ENCODE peak calls at places on chromosomes 4 and X, in four cellular contexts. One of them, this sample, is unnamed.
A peak's percentile ranks its signal among the peaks of the same experiment; 100 is the strongest.

GRCh38 chr4:92551616-92552015 is 247.8 kb downstream of the GRID2 start:
- DNase-seq in transverse colon: no peak
- DNase-seq in thyroid gland: no peak
- DNase-seq in spleen: no peak
- DNase-seq in this sample: no peak

GRCh38 chrX:68185161-68185560 is 248.1 kb downstream of the OPHN1 start:
- DNase-seq in spleen: no peak
- DNase-seq in transverse colon: no peak
- DNase-seq in thyroid gland: no peak
- DNase-seq in this sample: no peak

GRCh38 chr4:150305995-150306394 is 227.8 kb downstream of the DCLK2 start:
- DNase-seq in thyroid gland: no peak
- DNase-seq in transverse colon: no peak
- DNase-seq in spleen: no peak
- DNase-seq in this sample: no peak

GRCh38 chr4:71239365-71239764 is 99.5 kb upstream of the SLC4A4 start:
- DNase-seq in spleen: no peak
- DNase-seq in thyroid gland: no peak
- DNase-seq in transverse colon: no peak
- DNase-seq in this sample: no peak

GRCh38 chrX:17580529-17581155 is 156.7 kb upstream of the SCML1 start:
- DNase-seq in thyroid gland: no peak
- DNase-seq in spleen: no peak
- DNase-seq in transverse colon: no peak
- DNase-seq in this sample: no peak

GRCh38 chrX:9953396-9953795 is 13.8 kb upstream of the CLDN34 start:
- DNase-seq in thyroid gland: no peak
- DNase-seq in spleen: no peak
- DNase-seq in transverse colon: no peak
- DNase-seq in this sample: no peak

GRCh38 chrX:68820476-68821110 is 8.2 kb upstream of the EFNB1 start:
- DNase-seq in spleen: no peak
- DNase-seq in transverse colon: no peak
- DNase-seq in thyroid gland: no peak
- DNase-seq in this sample: no peak

GRCh38 chr4:52989865-52990264 is 127.7 kb downstream of the RASL11B start:
- DNase-seq in transverse colon: no peak
- DNase-seq in spleen: no peak
- DNase-seq in thyroid gland: no peak
- DNase-seq in this sample: no peak

GRCh38 chrX:1599791-1600405 is 8.5 kb downstream of the AKAP17A start:
- DNase-seq in thyroid gland: no peak
- DNase-seq in spleen: peak; percentile 72
- DNase-seq in transverse colon: no peak
- DNase-seq in this sample: no peak

GRCh38 chr4:18250564-18250963 is 229.0 kb upstream of the LCORL start:
- DNase-seq in transverse colon: no peak
- DNase-seq in spleen: no peak
- DNase-seq in thyroid gland: no peak
- DNase-seq in this sample: no peak

GRCh38 chr4:183563874-183564273 is 59.0 kb downstream of the ING2 start:
- DNase-seq in transverse colon: no peak
- DNase-seq in thyroid gland: peak; percentile 67
- DNase-seq in spleen: no peak
- DNase-seq in this sample: no peak

GRCh38 chrX:3545901-3546300 is 167.5 kb downstream of the PRKX start:
- DNase-seq in transverse colon: no peak
- DNase-seq in spleen: no peak
- DNase-seq in thyroid gland: no peak
- DNase-seq in this sample: no peak

GRCh38 chr4:90025248-90025647 is 101.9 kb upstream of the CCSER1 start:
- DNase-seq in transverse colon: no peak
- DNase-seq in spleen: no peak
- DNase-seq in thyroid gland: no peak
- DNase-seq in this sample: no peak

GRCh38 chrX:141175786-141176185 is 1.1 kb downstream of the LDOC1 start:
- DNase-seq in transverse colon: no peak
- DNase-seq in thyroid gland: peak; percentile 43
- DNase-seq in spleen: no peak
- DNase-seq in this sample: no peak

GRCh38 chrX:10507876-10508275 is 112.5 kb downstream of the MID1 start:
- DNase-seq in thyroid gland: no peak
- DNase-seq in transverse colon: no peak
- DNase-seq in spleen: no peak
- DNase-seq in this sample: no peak

GRCh38 chrX:47707031-47707780 is 48.2 kb upstream of the UXT start:
- DNase-seq in spleen: no peak
- DNase-seq in transverse colon: no peak
- DNase-seq in thyroid gland: no peak
- DNase-seq in this sample: peak; percentile 57

GRCh38 chr4:65467280-65467679 is 203.0 kb downstream of the EPHA5 start:
- DNase-seq in transverse colon: no peak
- DNase-seq in spleen: no peak
- DNase-seq in thyroid gland: no peak
- DNase-seq in this sample: no peak

GRCh38 chr4:95466791-95467190 is 82.0 kb downstream of the UNC5C start:
- DNase-seq in transverse colon: no peak
- DNase-seq in thyroid gland: no peak
- DNase-seq in spleen: no peak
- DNase-seq in this sample: no peak

GRCh38 chr4:40446785-40447184 is 111.7 kb downstream of the CHRNA9 start:
- DNase-seq in spleen: no peak
- DNase-seq in thyroid gland: peak; percentile 29
- DNase-seq in transverse colon: no peak
- DNase-seq in this sample: peak; percentile 57

GRCh38 chrX:80237072-80237471 is 183.2 kb upstream of the TENT5D start:
- DNase-seq in spleen: no peak
- DNase-seq in transverse colon: no peak
- DNase-seq in thyroid gland: no peak
- DNase-seq in this sample: no peak

GRCh38 chr4:113471141-113471860 is 290.2 kb downstream of the CAMK2D start:
- DNase-seq in spleen: no peak
- DNase-seq in thyroid gland: no peak
- DNase-seq in transverse colon: no peak
- DNase-seq in this sample: no peak

GRCh38 chrX:122504026-122504425 is 680.1 kb upstream of the GRIA3 start:
- DNase-seq in thyroid gland: no peak
- DNase-seq in spleen: no peak
- DNase-seq in transverse colon: no peak
- DNase-seq in this sample: no peak

GRCh38 chr4:147793973-147794690 is 62.2 kb downstream of the ARHGAP10 start:
- DNase-seq in transverse colon: no peak
- DNase-seq in thyroid gland: no peak
- DNase-seq in spleen: no peak
- DNase-seq in this sample: no peak

GRCh38 chrX:17736856-17737706 is at the start of gene SCML1:
- DNase-seq in transverse colon: peak; percentile 97
- DNase-seq in thyroid gland: peak; percentile 96
- DNase-seq in spleen: peak; percentile 95
- DNase-seq in this sample: peak; percentile 97

GRCh38 chr4:84483738-84484137 is 15.4 kb downstream of the NKX6-1 start:
- DNase-seq in spleen: no peak
- DNase-seq in transverse colon: no peak
- DNase-seq in thyroid gland: no peak
- DNase-seq in this sample: no peak
- TF ChIP-seq CTCF in spleen: no peak
- TF ChIP-seq CTCF in transverse colon: no peak
- TF ChIP-seq CTCF in thyroid gland: no peak
- TF ChIP-seq CTCF in this sample: no peak

GRCh38 chr4:54717694-54718093 is 59.9 kb downstream of the KIT start:
- DNase-seq in thyroid gland: no peak
- DNase-seq in transverse colon: no peak
- DNase-seq in spleen: no peak
- DNase-seq in this sample: no peak
- H3K27ac ChIP-seq in thyroid gland: no peak overlapping the region
- H3K27ac ChIP-seq in transverse colon: no peak overlapping the region
- H3K27ac ChIP-seq in spleen: no peak overlapping the region
- H3K27ac ChIP-seq in this sample: no peak overlapping the region

GRCh38 chrX:110145854-110146253 is 142.9 kb downstream of the TMEM164 start:
- DNase-seq in spleen: no peak
- DNase-seq in thyroid gland: peak; percentile 16
- DNase-seq in transverse colon: no peak
- DNase-seq in this sample: no peak
- TF ChIP-seq CTCF in spleen: peak; percentile 43
- TF ChIP-seq CTCF in thyroid gland: peak; percentile 41
- TF ChIP-seq CTCF in transverse colon: peak; percentile 44
- TF ChIP-seq CTCF in this sample: peak; percentile 33

GRCh38 chrX:130758072-130758471 is 144.9 kb downstream of the ENOX2 start:
- DNase-seq in transverse colon: no peak
- DNase-seq in thyroid gland: no peak
- DNase-seq in spleen: no peak
- DNase-seq in this sample: no peak
- H3K27ac ChIP-seq in transverse colon: no peak overlapping the region
- H3K27ac ChIP-seq in thyroid gland: no peak overlapping the region
- H3K27ac ChIP-seq in spleen: no peak overlapping the region
- H3K27ac ChIP-seq in this sample: no peak overlapping the region

DNA sequence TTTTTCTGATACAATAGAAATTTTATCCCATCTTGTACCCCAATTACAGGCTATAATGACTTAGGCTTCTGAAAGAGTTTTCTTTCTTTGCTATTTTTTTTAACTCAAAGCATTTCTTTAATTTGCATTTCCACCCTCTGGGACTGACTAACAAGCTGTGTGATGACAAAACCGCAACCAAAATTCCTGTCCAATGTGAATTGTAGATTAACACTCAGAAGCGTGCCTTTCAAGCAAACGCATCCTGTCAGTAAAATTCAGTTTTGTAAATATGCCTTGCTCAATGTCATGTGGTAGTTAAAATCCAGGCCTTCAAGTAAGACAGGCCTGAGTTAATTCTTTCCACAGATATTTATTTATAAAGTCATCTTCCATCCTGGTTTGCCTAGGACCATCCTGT is 50.3 kb downstream of the STK32B start:
- DNase-seq in spleen: no peak
- DNase-seq in transverse colon: no peak
- DNase-seq in thyroid gland: no peak
- DNase-seq in this sample: no peak
- TF ChIP-seq CTCF in spleen: no peak
- TF ChIP-seq CTCF in transverse colon: no peak
- TF ChIP-seq CTCF in thyroid gland: no peak
- TF ChIP-seq CTCF in this sample: no peak

GRCh38 chr4:6692379-6692778 is 1.3 kb upstream of the S100P start:
- DNase-seq in thyroid gland: no peak
- DNase-seq in spleen: no peak
- DNase-seq in transverse colon: no peak
- DNase-seq in this sample: no peak

GRCh38 chr4:6695660-6696581 is 2.2 kb downstream of the S100P start:
- DNase-seq in transverse colon: peak; percentile 71
- DNase-seq in spleen: peak; percentile 84
- DNase-seq in thyroid gland: no peak
- DNase-seq in this sample: no peak

GRCh38 chr4:6694177-6694901 is 661 bp downstream of the S100P start:
- DNase-seq in transverse colon: no peak
- DNase-seq in spleen: peak; percentile 87
- DNase-seq in thyroid gland: no peak
- DNase-seq in this sample: no peak

GRCh38 chr4:6692806-6693205 is 872 bp upstream of the S100P start:
- DNase-seq in transverse colon: no peak
- DNase-seq in spleen: no peak
- DNase-seq in thyroid gland: no peak
- DNase-seq in this sample: no peak

GRCh38 chr4:6693274-6694176 is at the start of gene S100P:
- DNase-seq in thyroid gland: no peak
- DNase-seq in transverse colon: peak; percentile 41
- DNase-seq in spleen: peak; percentile 82
- DNase-seq in this sample: no peak
- H3K27ac ChIP-seq in thyroid gland: no peak within 1 kb of the TSS
- H3K27ac ChIP-seq in transverse colon: peak within 1 kb of the TSS; percentile 42
- H3K27ac ChIP-seq in spleen: peak within 1 kb of the TSS; percentile 91
- H3K27ac ChIP-seq in this sample: no peak within 1 kb of the TSS

DNA sequence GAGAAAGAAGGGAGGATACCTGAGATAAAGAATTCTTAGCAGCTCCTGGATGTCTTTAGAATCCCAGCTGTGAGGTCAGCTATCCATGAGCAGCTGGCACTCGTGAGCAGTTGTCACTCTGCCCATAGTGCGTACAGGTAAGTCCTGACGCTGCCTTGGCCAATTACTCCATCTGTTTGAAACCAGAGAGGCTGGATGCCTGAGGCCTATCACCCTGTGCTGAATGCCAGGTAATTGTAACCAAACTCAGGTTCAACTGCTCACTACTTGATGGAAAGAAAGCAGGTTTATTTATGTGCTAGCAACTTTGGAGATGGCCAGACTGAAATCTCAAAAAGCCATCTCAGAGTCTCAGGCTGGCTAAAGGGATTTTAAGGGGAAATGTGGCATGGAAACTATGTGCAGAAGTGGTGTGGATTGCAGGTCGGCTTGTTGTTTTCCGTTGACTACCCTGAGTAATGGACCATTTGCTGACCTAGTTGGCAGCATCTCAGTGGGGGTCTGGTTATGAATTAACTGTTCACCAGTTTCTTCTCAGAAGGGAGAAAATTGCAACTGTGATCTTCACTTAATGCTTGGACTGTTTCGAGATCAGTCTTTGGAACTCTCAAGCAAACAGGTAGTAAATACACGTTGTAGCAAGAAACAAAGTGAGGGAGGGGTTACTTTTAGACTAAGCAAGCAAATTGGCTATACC is 1614.0 kb upstream of the PCDH10 start:
- DNase-seq in thyroid gland: no peak
- DNase-seq in transverse colon: no peak
- DNase-seq in spleen: no peak
- DNase-seq in this sample: peak; percentile 29
- TF ChIP-seq CTCF in thyroid gland: no peak
- TF ChIP-seq CTCF in transverse colon: no peak
- TF ChIP-seq CTCF in spleen: no peak
- TF ChIP-seq CTCF in this sample: no peak

GRCh38 chr4:123546661-123547060 is 150.1 kb downstream of the SPRY1 start:
- DNase-seq in transverse colon: peak; percentile 14
- DNase-seq in spleen: no peak
- DNase-seq in thyroid gland: no peak
- DNase-seq in this sample: no peak
- H3K27ac ChIP-seq in transverse colon: peak overlapping the region; percentile 83
- H3K27ac ChIP-seq in spleen: no peak overlapping the region
- H3K27ac ChIP-seq in thyroid gland: no peak overlapping the region
- H3K27ac ChIP-seq in this sample: no peak overlapping the region

DNA sequence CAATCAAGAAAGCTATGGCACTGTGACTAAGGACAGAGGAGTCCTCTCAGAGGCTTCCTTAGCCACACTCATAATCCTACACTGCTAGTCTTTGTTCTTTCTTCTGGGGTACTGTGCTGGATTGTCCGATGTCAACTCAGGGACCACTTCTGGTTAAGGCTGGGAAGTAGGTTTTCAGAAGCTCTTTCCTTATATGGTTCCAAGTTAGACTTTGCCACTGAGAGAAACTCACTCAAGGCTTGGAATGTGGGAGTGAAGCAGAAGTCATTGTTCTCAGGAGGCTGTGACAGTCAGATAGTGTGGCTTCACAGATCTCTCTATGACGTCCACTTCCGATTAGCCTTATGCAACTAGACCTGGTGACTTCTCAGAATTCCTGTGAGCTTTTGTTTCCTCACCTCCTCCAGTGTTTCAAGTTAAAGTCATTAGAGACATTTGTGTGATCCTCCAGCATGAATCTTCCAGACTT is 317.3 kb upstream of the F9 start:
- DNase-seq in transverse colon: no peak
- DNase-seq in thyroid gland: no peak
- DNase-seq in spleen: no peak
- DNase-seq in this sample: no peak
- TF ChIP-seq CTCF in transverse colon: no peak
- TF ChIP-seq CTCF in thyroid gland: no peak
- TF ChIP-seq CTCF in spleen: no peak
- TF ChIP-seq CTCF in this sample: no peak

GRCh38 chrX:134374294-134374693 is 85.7 kb upstream of the HPRT1 start:
- DNase-seq in spleen: no peak
- DNase-seq in thyroid gland: no peak
- DNase-seq in transverse colon: no peak
- DNase-seq in this sample: no peak
- H3K27ac ChIP-seq in spleen: peak overlapping the region; percentile 94
- H3K27ac ChIP-seq in thyroid gland: no peak overlapping the region
- H3K27ac ChIP-seq in transverse colon: peak overlapping the region; percentile 95
- H3K27ac ChIP-seq in this sample: no peak overlapping the region